ENCODE peak calls at places on chromosomes 1 and 21, in seven cellular contexts. One of them, this sample, is unnamed.
A peak's percentile ranks its signal among the peaks of the same experiment; 100 is the strongest.

GRCh38 chr1:116666747-116667576 is 571 bp downstream of the IGSF3 start:
- DNase-seq in fibroblast of lung: no peak
- DNase-seq in colonic mucosa: peak; percentile 47
- DNase-seq in CD8-positive, alpha-beta memory T cell: no peak
- DNase-seq in heart right ventricle: no peak
- DNase-seq in mucosa of descending colon: peak; percentile 32
- DNase-seq in IMR-90: no peak
- DNase-seq in this sample: no peak

GRCh38 chr1:119286587-119287181 is 81.9 kb upstream of the HAO2 start:
- DNase-seq in fibroblast of lung: peak; percentile 28
- DNase-seq in colonic mucosa: peak; percentile 25
- DNase-seq in CD8-positive, alpha-beta memory T cell: no peak
- DNase-seq in heart right ventricle: no peak
- DNase-seq in mucosa of descending colon: peak; percentile 33
- DNase-seq in IMR-90: peak; percentile 4
- DNase-seq in this sample: no peak

GRCh38 chr1:107544285-107544684 is 403.4 kb downstream of the NTNG1 start:
- DNase-seq in fibroblast of lung: no peak
- DNase-seq in colonic mucosa: no peak
- DNase-seq in CD8-positive, alpha-beta memory T cell: no peak
- DNase-seq in heart right ventricle: no peak
- DNase-seq in mucosa of descending colon: no peak
- DNase-seq in IMR-90: no peak
- DNase-seq in this sample: no peak

GRCh38 chr21:33308586-33309490 is 15.9 kb upstream of the IFNAR1 start:
- DNase-seq in fibroblast of lung: peak; percentile 83
- DNase-seq in colonic mucosa: no peak
- DNase-seq in CD8-positive, alpha-beta memory T cell: no peak
- DNase-seq in heart right ventricle: no peak
- DNase-seq in mucosa of descending colon: peak; percentile 55
- DNase-seq in IMR-90: peak; percentile 55
- DNase-seq in this sample: no peak

GRCh38 chr1:108913105-108913948 is 36.5 kb downstream of the GPSM2 start:
- DNase-seq in fibroblast of lung: peak; percentile 54
- DNase-seq in colonic mucosa: no peak
- DNase-seq in CD8-positive, alpha-beta memory T cell: no peak
- DNase-seq in heart right ventricle: no peak
- DNase-seq in mucosa of descending colon: no peak
- DNase-seq in IMR-90: peak; percentile 6
- DNase-seq in this sample: no peak

GRCh38 chr1:24562625-24563024 is 6.7 kb downstream of the NCMAP start:
- DNase-seq in fibroblast of lung: no peak
- DNase-seq in colonic mucosa: peak; percentile 56
- DNase-seq in CD8-positive, alpha-beta memory T cell: no peak
- DNase-seq in heart right ventricle: no peak
- DNase-seq in mucosa of descending colon: peak; percentile 59
- DNase-seq in IMR-90: no peak
- DNase-seq in this sample: no peak

GRCh38 chr1:86423473-86423872 is 498 bp upstream of the CLCA2 start:
- DNase-seq in fibroblast of lung: no peak
- DNase-seq in colonic mucosa: no peak
- DNase-seq in CD8-positive, alpha-beta memory T cell: no peak
- DNase-seq in heart right ventricle: no peak
- DNase-seq in mucosa of descending colon: no peak
- DNase-seq in IMR-90: no peak
- DNase-seq in this sample: no peak

GRCh38 chr1:53835491-53835890 is 2.6 kb downstream of the NDC1 start:
- DNase-seq in fibroblast of lung: no peak
- DNase-seq in colonic mucosa: no peak
- DNase-seq in CD8-positive, alpha-beta memory T cell: no peak
- DNase-seq in heart right ventricle: no peak
- DNase-seq in mucosa of descending colon: no peak
- DNase-seq in IMR-90: peak; percentile 82
- DNase-seq in this sample: no peak

GRCh38 chr1:36083219-36083618 is 675 bp upstream of the TEKT2 start:
- DNase-seq in fibroblast of lung: no peak
- DNase-seq in colonic mucosa: no peak
- DNase-seq in CD8-positive, alpha-beta memory T cell: no peak
- DNase-seq in heart right ventricle: no peak
- DNase-seq in mucosa of descending colon: no peak
- DNase-seq in IMR-90: no peak
- DNase-seq in this sample: no peak

GRCh38 chr1:116286541-116286971 is 86.5 kb upstream of the ATP1A1 start:
- DNase-seq in fibroblast of lung: peak; percentile 63
- DNase-seq in colonic mucosa: peak; percentile 7
- DNase-seq in CD8-positive, alpha-beta memory T cell: no peak
- DNase-seq in heart right ventricle: no peak
- DNase-seq in mucosa of descending colon: no peak
- DNase-seq in IMR-90: peak; percentile 26
- DNase-seq in this sample: no peak

GRCh38 chr1:85137660-85138059 is 63.2 kb downstream of the SYDE2 start:
- DNase-seq in fibroblast of lung: no peak
- DNase-seq in colonic mucosa: peak; percentile 88
- DNase-seq in CD8-positive, alpha-beta memory T cell: no peak
- DNase-seq in heart right ventricle: peak; percentile 67
- DNase-seq in mucosa of descending colon: peak; percentile 89
- DNase-seq in IMR-90: no peak
- DNase-seq in this sample: peak; percentile 82

GRCh38 chr1:65541161-65541560 is 120.7 kb downstream of the LEPR start:
- DNase-seq in fibroblast of lung: no peak
- DNase-seq in colonic mucosa: no peak
- DNase-seq in CD8-positive, alpha-beta memory T cell: no peak
- DNase-seq in heart right ventricle: no peak
- DNase-seq in mucosa of descending colon: no peak
- DNase-seq in IMR-90: no peak
- DNase-seq in this sample: no peak

GRCh38 chr1:31036749-31037500 is 28.6 kb downstream of the PUM1 start:
- DNase-seq in fibroblast of lung: no peak
- DNase-seq in colonic mucosa: no peak
- DNase-seq in CD8-positive, alpha-beta memory T cell: no peak
- DNase-seq in heart right ventricle: no peak
- DNase-seq in mucosa of descending colon: no peak
- DNase-seq in IMR-90: peak; percentile 42
- DNase-seq in this sample: no peak

GRCh38 chr1:223732993-223733798 is 20.9 kb downstream of the CAPN2 start:
- DNase-seq in fibroblast of lung: peak; percentile 56
- DNase-seq in colonic mucosa: no peak
- DNase-seq in CD8-positive, alpha-beta memory T cell: no peak
- DNase-seq in heart right ventricle: peak; percentile 47
- DNase-seq in mucosa of descending colon: no peak
- DNase-seq in IMR-90: peak; percentile 40
- DNase-seq in this sample: no peak

GRCh38 chr1:96698332-96698983 is 23.1 kb upstream of the PTBP2 start:
- DNase-seq in fibroblast of lung: no peak
- DNase-seq in colonic mucosa: no peak
- DNase-seq in CD8-positive, alpha-beta memory T cell: no peak
- DNase-seq in heart right ventricle: no peak
- DNase-seq in mucosa of descending colon: no peak
- DNase-seq in IMR-90: peak; percentile 52
- DNase-seq in this sample: no peak

GRCh38 chr1:77473690-77474089 is 191.9 kb downstream of the AK5 start:
- DNase-seq in fibroblast of lung: peak; percentile 86
- DNase-seq in colonic mucosa: no peak
- DNase-seq in CD8-positive, alpha-beta memory T cell: no peak
- DNase-seq in heart right ventricle: no peak
- DNase-seq in mucosa of descending colon: no peak
- DNase-seq in IMR-90: peak; percentile 93
- DNase-seq in this sample: no peak

GRCh38 chr1:153940756-153941155 is 5.8 kb downstream of the DENND4B start:
- DNase-seq in fibroblast of lung: no peak
- DNase-seq in colonic mucosa: no peak
- DNase-seq in CD8-positive, alpha-beta memory T cell: no peak
- DNase-seq in heart right ventricle: no peak
- DNase-seq in mucosa of descending colon: no peak
- DNase-seq in IMR-90: no peak
- DNase-seq in this sample: no peak

GRCh38 chr1:227869851-227870305 is 54.4 kb downstream of the PRSS38 start:
- DNase-seq in fibroblast of lung: no peak
- DNase-seq in colonic mucosa: no peak
- DNase-seq in CD8-positive, alpha-beta memory T cell: no peak
- DNase-seq in heart right ventricle: no peak
- DNase-seq in mucosa of descending colon: no peak
- DNase-seq in IMR-90: no peak
- DNase-seq in this sample: no peak

GRCh38 chr1:27299385-27300252 is 22.3 kb upstream of the TMEM222 start:
- DNase-seq in fibroblast of lung: peak; percentile 96
- DNase-seq in colonic mucosa: peak; percentile 53
- DNase-seq in CD8-positive, alpha-beta memory T cell: no peak
- DNase-seq in heart right ventricle: peak; percentile 53
- DNase-seq in mucosa of descending colon: peak; percentile 47
- DNase-seq in IMR-90: peak; percentile 100
- DNase-seq in this sample: peak; percentile 51

GRCh38 chr1:239321877-239322276 is 64.5 kb upstream of the CHRM3 start:
- DNase-seq in fibroblast of lung: no peak
- DNase-seq in colonic mucosa: no peak
- DNase-seq in CD8-positive, alpha-beta memory T cell: no peak
- DNase-seq in heart right ventricle: no peak
- DNase-seq in mucosa of descending colon: no peak
- DNase-seq in IMR-90: no peak
- DNase-seq in this sample: no peak

GRCh38 chr1:5746611-5747427 is 245.4 kb downstream of the NPHP4 start:
- DNase-seq in fibroblast of lung: no peak
- DNase-seq in colonic mucosa: no peak
- DNase-seq in CD8-positive, alpha-beta memory T cell: no peak
- DNase-seq in heart right ventricle: no peak
- DNase-seq in mucosa of descending colon: no peak
- DNase-seq in IMR-90: no peak
- DNase-seq in this sample: peak; percentile 30

GRCh38 chr1:215426101-215426500 is 141.0 kb upstream of the KCTD3 start:
- DNase-seq in fibroblast of lung: no peak
- DNase-seq in colonic mucosa: no peak
- DNase-seq in CD8-positive, alpha-beta memory T cell: no peak
- DNase-seq in heart right ventricle: no peak
- DNase-seq in mucosa of descending colon: no peak
- DNase-seq in IMR-90: no peak
- DNase-seq in this sample: no peak

GRCh38 chr1:245348626-245349025 is 193.8 kb downstream of the KIF26B start:
- DNase-seq in fibroblast of lung: no peak
- DNase-seq in colonic mucosa: no peak
- DNase-seq in CD8-positive, alpha-beta memory T cell: no peak
- DNase-seq in heart right ventricle: no peak
- DNase-seq in mucosa of descending colon: no peak
- DNase-seq in IMR-90: no peak
- DNase-seq in this sample: no peak

GRCh38 chr1:101379939-101380338 is 143.1 kb downstream of the S1PR1 start:
- DNase-seq in fibroblast of lung: no peak
- DNase-seq in colonic mucosa: no peak
- DNase-seq in CD8-positive, alpha-beta memory T cell: no peak
- DNase-seq in heart right ventricle: no peak
- DNase-seq in mucosa of descending colon: no peak
- DNase-seq in IMR-90: no peak
- DNase-seq in this sample: no peak

DNA sequence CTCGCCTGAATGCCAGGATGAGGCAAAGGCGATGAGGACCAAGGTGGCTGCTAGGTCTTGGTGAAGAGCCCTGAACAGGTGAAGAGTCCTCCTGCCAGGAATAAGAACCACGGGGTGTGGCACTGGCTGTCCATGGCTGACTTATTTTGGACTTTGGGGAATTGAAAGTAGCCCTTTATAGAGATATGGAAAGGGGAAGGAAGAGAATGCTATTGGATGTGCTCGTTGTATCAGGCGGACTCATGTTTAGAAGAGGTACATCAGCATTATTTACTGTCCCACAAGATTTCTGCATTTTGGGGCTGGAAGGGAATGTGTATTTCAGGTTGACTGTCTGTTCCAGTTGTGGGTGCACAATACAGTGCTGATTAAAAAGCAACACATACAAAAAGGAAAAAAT is 465.8 kb downstream of the DSCAM start:
- DNase-seq in fibroblast of lung: no peak
- DNase-seq in colonic mucosa: no peak
- DNase-seq in CD8-positive, alpha-beta memory T cell: no peak
- DNase-seq in heart right ventricle: no peak
- DNase-seq in mucosa of descending colon: no peak
- DNase-seq in IMR-90: no peak
- DNase-seq in this sample: no peak
- H3K4me1 ChIP-seq in fibroblast of lung: no peaks in the 10 kb centered on the region
- H3K4me1 ChIP-seq in colonic mucosa: no peaks in the 10 kb centered on the region
- H3K4me1 ChIP-seq in CD8-positive, alpha-beta memory T cell: no peaks in the 10 kb centered on the region
- H3K4me1 ChIP-seq in heart right ventricle: no peaks in the 10 kb centered on the region
- H3K4me1 ChIP-seq in mucosa of descending colon: no peaks in the 10 kb centered on the region
- H3K4me1 ChIP-seq in IMR-90: no peaks in the 10 kb centered on the region
- H3K4me1 ChIP-seq in this sample: peaks cover 2% of the 10 kb centered on the region

GRCh38 chr1:170150921-170151320 is 5.2 kb downstream of the NTMT2 start:
- DNase-seq in fibroblast of lung: no peak
- DNase-seq in colonic mucosa: no peak
- DNase-seq in CD8-positive, alpha-beta memory T cell: no peak
- DNase-seq in heart right ventricle: no peak
- DNase-seq in mucosa of descending colon: no peak
- DNase-seq in IMR-90: no peak
- DNase-seq in this sample: no peak
- H3K4me1 ChIP-seq in fibroblast of lung: no peaks in the 10 kb centered on the region
- H3K4me1 ChIP-seq in colonic mucosa: no peaks in the 10 kb centered on the region
- H3K4me1 ChIP-seq in CD8-positive, alpha-beta memory T cell: no peaks in the 10 kb centered on the region
- H3K4me1 ChIP-seq in heart right ventricle: no peaks in the 10 kb centered on the region
- H3K4me1 ChIP-seq in mucosa of descending colon: no peaks in the 10 kb centered on the region
- H3K4me1 ChIP-seq in IMR-90: no peaks in the 10 kb centered on the region
- H3K4me1 ChIP-seq in this sample: no peaks in the 10 kb centered on the region

GRCh38 chr1:155540000-155540874 is 22.4 kb downstream of the ASH1L start:
- DNase-seq in fibroblast of lung: no peak
- DNase-seq in colonic mucosa: no peak
- DNase-seq in CD8-positive, alpha-beta memory T cell: no peak
- DNase-seq in heart right ventricle: no peak
- DNase-seq in mucosa of descending colon: no peak
- DNase-seq in IMR-90: no peak
- DNase-seq in this sample: no peak
- H3K4me1 ChIP-seq in fibroblast of lung: no peaks in the 10 kb centered on the region
- H3K4me1 ChIP-seq in colonic mucosa: peaks cover 8% of the 10 kb centered on the region
- H3K4me1 ChIP-seq in CD8-positive, alpha-beta memory T cell: peaks cover 47% of the 10 kb centered on the region
- H3K4me1 ChIP-seq in heart right ventricle: peaks cover 33% of the 10 kb centered on the region
- H3K4me1 ChIP-seq in mucosa of descending colon: peaks cover 17% of the 10 kb centered on the region
- H3K4me1 ChIP-seq in IMR-90: no peaks in the 10 kb centered on the region
- H3K4me1 ChIP-seq in this sample: peaks cover 60% of the 10 kb centered on the region

DNA sequence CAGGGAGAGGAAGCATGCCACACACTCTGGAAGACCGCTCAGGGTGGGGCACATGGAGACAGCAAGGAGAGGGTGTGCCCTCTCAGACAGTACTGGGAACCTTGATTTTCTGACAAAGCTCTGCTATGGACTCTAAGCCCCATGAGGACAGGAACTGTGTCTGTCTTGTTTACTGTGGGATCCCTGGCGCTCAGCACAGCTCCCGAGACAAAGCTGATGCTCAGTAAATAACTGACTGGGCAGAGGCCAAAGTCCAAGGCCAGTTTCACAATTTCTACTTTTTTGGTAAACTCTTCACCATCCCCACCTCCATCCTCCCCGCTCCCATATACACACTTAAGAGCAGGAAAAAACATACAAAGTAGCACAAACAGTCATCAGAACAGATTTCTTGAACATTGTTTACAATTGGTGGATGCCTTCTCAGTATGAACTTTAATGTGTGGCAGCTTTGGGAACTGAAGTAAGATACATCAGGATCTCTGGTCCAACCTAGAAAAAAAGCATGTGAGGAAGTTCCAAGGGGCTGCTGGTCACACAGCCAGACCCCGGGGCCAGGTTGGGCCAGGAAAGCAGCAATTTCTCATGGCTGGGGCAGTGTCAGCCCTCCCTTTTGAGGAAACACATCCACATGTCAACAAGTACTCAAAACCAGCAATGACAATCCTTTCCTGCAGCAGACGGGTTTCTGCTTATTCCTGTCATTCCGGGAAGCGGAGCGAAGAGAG is 5.6 kb upstream of the AHCYL1 start:
- DNase-seq in fibroblast of lung: peak; percentile 50
- DNase-seq in colonic mucosa: no peak
- DNase-seq in CD8-positive, alpha-beta memory T cell: no peak
- DNase-seq in heart right ventricle: no peak
- DNase-seq in mucosa of descending colon: no peak
- DNase-seq in IMR-90: peak; percentile 32
- DNase-seq in this sample: no peak
- H3K4me1 ChIP-seq in fibroblast of lung: peaks cover 24% of the 10 kb centered on the region
- H3K4me1 ChIP-seq in colonic mucosa: peaks cover 11% of the 10 kb centered on the region
- H3K4me1 ChIP-seq in CD8-positive, alpha-beta memory T cell: peaks cover under 1% of the 10 kb centered on the region
- H3K4me1 ChIP-seq in heart right ventricle: peaks cover 15% of the 10 kb centered on the region
- H3K4me1 ChIP-seq in mucosa of descending colon: peaks cover 14% of the 10 kb centered on the region
- H3K4me1 ChIP-seq in IMR-90: peaks cover 31% of the 10 kb centered on the region
- H3K4me1 ChIP-seq in this sample: peaks cover 35% of the 10 kb centered on the region